ENCODE peak calls at places on chromosomes 2 and 18, in ten cellular contexts. G, T, P, A, R, M, Y, L, U and J are unnamed samples.

GRCh38 chr2:173880561-173880960 is 84.6 kb downstream of the SP3 start:
- DNase-seq in L (no peak), G (no peak), A (no peak), U (no peak), Y (no peak), M (no peak), P (no peak), T (no peak), R (no peak), J (no peak)

GRCh38 chr18:61833387-61833786 is 59.4 kb downstream of the RNF152 start:
- DNase-seq in R (no peak), G (no peak), U (peak; percentile 59), L (no peak), M (no peak), A (no peak), T (no peak), P (no peak), Y (peak; percentile 89), J (no peak)

GRCh38 chr2:140734992-140735391 is 1395.8 kb downstream of the LRP1B start:
- DNase-seq in A (no peak), U (no peak), L (no peak), T (no peak), Y (no peak), R (no peak), M (no peak), P (no peak), G (no peak), J (no peak)

GRCh38 chr18:32470713-32471633 is at the start of gene GAREM1:
- DNase-seq in R (peak; percentile 77), M (peak; percentile 87), U (peak; percentile 98), L (peak; percentile 92), P (peak; percentile 95), Y (peak; percentile 99), G (peak; percentile 97), T (peak; percentile 97), A (peak; percentile 94), J (peak; percentile 79)

GRCh38 chr2:60550151-60550983 is 3.1 kb downstream of the BCL11A start:
- DNase-seq in T (peak; percentile 85), U (peak; percentile 81), R (peak; percentile 36), P (peak; percentile 91), M (peak; percentile 56), Y (peak; percentile 84), G (peak; percentile 94), A (no peak), L (no peak), J (no peak)

GRCh38 chr2:66982766-66983165 is 414.4 kb upstream of the ETAA1 start:
- DNase-seq in Y (peak; percentile 13), A (no peak), R (no peak), G (peak; percentile 34), P (no peak), L (no peak), T (no peak), U (no peak), M (no peak), J (no peak)

GRCh38 chr2:113206251-113206650 is 32.5 kb downstream of the PSD4 start:
- DNase-seq in A (no peak), U (no peak), R (no peak), G (no peak), T (no peak), M (no peak), Y (no peak), L (no peak), P (no peak), J (no peak)

GRCh38 chr2:62705859-62706720 is 577 bp downstream of the EHBP1 start:
- DNase-seq in Y (peak; percentile 70), A (peak; percentile 61), G (peak; percentile 78), L (peak; percentile 59), T (peak; percentile 75), M (peak; percentile 71), U (peak; percentile 57), P (peak; percentile 55), R (no peak), J (no peak)

GRCh38 chr2:42340045-42340937 is 20.7 kb downstream of the COX7A2L start:
- DNase-seq in Y (no peak), L (no peak), G (no peak), U (no peak), P (no peak), T (no peak), A (no peak), R (no peak), M (no peak), J (no peak)

GRCh38 chr2:42342795-42343241 is 18.2 kb downstream of the COX7A2L start:
- DNase-seq in R (no peak), U (no peak), G (no peak), A (no peak), T (no peak), Y (no peak), L (no peak), P (no peak), M (no peak), J (no peak)

GRCh38 chr2:42340938-42341636 is 19.9 kb downstream of the COX7A2L start:
- DNase-seq in R (no peak), L (no peak), Y (no peak), P (no peak), T (no peak), M (no peak), G (no peak), U (no peak), A (no peak), J (no peak)

GRCh38 chr2:42339191-42339912 is 21.7 kb downstream of the COX7A2L start:
- DNase-seq in A (no peak), T (peak; percentile 33), Y (no peak), U (no peak), R (no peak), L (no peak), M (peak; percentile 50), G (peak; percentile 10), P (no peak), J (no peak)

GRCh38 chr2:42342061-42342794 is 18.8 kb downstream of the COX7A2L start:
- DNase-seq in P (no peak), R (no peak), A (no peak), L (peak; percentile 79), Y (peak; percentile 93), T (peak; percentile 93), M (peak; percentile 82), G (peak; percentile 97), U (peak; percentile 89), J (no peak)
- H3K36me3 ChIP-seq in P (peaks cover 5% of the 10 kb centered on the region), R (peaks cover 10% of the 10 kb centered on the region), A (peaks cover 75% of the 10 kb centered on the region), L (peaks cover 15% of the 10 kb centered on the region), Y (peaks cover 55% of the 10 kb centered on the region), T (peaks cover 17% of the 10 kb centered on the region), M (peaks cover 8% of the 10 kb centered on the region), G (no peaks in the 10 kb centered on the region), U (peaks cover 6% of the 10 kb centered on the region), J (peaks cover 18% of the 10 kb centered on the region)

DNA sequence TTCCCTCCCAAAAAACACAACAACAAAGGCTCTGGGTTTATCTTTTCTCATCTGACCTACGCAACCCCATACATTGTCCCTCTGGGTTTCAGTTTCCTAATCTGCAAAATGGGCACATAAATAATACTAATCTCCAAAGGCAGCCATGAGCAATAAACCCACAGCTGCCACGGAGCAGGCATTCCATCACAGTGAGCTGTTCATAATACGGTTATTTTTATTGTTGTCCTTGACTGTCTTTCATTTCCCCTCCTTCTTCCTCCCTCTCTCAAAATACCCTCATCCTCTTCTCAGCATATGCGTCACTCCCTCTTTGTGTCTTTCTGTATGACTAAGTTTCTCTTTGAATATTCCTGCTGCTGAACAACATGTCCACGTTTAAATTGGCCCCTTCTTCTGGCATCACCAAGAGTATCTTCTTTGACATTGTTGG is 129.8 kb upstream of the CAB39 start:
- DNase-seq in M (no peak), U (peak; percentile 5), L (no peak), T (no peak), G (no peak), Y (no peak), R (no peak), A (no peak), P (no peak), J (no peak)
- H3K27me3 ChIP-seq in M (peaks cover 3% of the 10 kb centered on the region), U (peaks cover 5% of the 10 kb centered on the region), L (no peaks in the 10 kb centered on the region), T (no peaks in the 10 kb centered on the region), G (no peaks in the 10 kb centered on the region), Y (no peaks in the 10 kb centered on the region), R (no peaks in the 10 kb centered on the region), A (no peaks in the 10 kb centered on the region), P (no peaks in the 10 kb centered on the region), J (no peaks in the 10 kb centered on the region)

DNA sequence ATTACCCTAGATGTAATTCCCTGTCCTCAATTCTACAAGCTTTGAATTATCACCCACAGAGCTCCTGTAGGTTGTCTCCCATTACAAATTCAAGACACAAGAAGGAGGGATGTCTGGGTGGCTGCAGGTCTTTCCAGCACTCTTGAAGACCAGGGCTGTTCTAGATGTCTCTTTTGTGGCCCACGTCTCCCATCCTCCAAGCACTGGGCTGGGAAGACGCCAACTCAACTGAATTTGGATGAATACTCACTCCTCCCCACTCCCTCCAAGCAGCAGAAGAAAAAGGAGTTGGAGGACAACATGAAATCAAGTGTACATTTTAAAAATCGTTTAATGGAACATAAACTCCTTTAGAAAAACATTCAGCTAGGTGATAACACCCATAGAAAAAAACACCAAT is 31.2 kb downstream of the SMAD7 start:
- DNase-seq in U (no peak), R (no peak), A (no peak), Y (no peak), L (no peak), T (no peak), G (peak; percentile 17), M (no peak), P (no peak), J (no peak)
- H3K4me1 ChIP-seq in U (peaks cover 24% of the 10 kb centered on the region), R (peaks cover 27% of the 10 kb centered on the region), A (peaks cover 9% of the 10 kb centered on the region), Y (peaks cover 54% of the 10 kb centered on the region), L (no peaks in the 10 kb centered on the region), T (peaks cover 60% of the 10 kb centered on the region), G (peaks cover 50% of the 10 kb centered on the region), M (peaks cover 30% of the 10 kb centered on the region), P (peaks cover 16% of the 10 kb centered on the region), J (peaks cover 25% of the 10 kb centered on the region)

DNA sequence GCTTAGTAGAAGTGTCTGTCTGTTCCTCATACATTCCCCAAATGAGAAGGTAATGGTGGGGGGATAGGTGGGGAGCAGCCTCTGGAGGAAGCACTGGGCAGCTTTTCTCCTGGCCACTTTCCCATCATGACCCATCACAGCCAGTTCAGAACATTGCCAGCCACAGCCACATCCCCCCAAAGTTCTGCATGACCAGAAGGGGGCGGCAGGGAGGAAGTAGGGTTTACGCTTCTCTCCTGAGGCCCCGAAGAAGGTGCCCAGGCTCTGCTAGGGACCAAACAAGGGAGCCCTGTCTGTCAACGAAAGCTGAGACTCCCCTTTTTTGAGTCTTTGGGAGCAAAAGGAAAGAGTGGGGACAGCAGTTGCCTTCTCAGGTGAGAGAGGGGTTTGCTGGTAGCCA is 7.7 kb downstream of the IGFBP5 start:
- DNase-seq in R (peak; percentile 36), L (no peak), U (no peak), P (no peak), Y (no peak), G (peak; percentile 22), T (no peak), M (peak; percentile 13), A (no peak), J (no peak)
- H3K36me3 ChIP-seq in R (no peaks in the 10 kb centered on the region), L (no peaks in the 10 kb centered on the region), U (peaks cover 4% of the 10 kb centered on the region), P (no peaks in the 10 kb centered on the region), Y (peaks cover 21% of the 10 kb centered on the region), G (no peaks in the 10 kb centered on the region), T (peaks cover 7% of the 10 kb centered on the region), M (no peaks in the 10 kb centered on the region), A (peaks cover 71% of the 10 kb centered on the region), J (no peaks in the 10 kb centered on the region)